ENCODE peak calls at places on chromosome 9, in nine cellular contexts. K is suprapubic skin, I is fibroblast of pulmonary artery, F is HFFc6, E is HepG2, S is hepatocyte, L is heart left ventricle, G is epithelial cell of esophagus, P is left lung. A is an unnamed sample.

GRCh38 chr9:13116292-13116691 is 163.2 kb downstream of the MPDZ start:
- DNase-seq in P (no peak), K (no peak), F (no peak), E (no peak), L (no peak), S (no peak), G (no peak), I (no peak), A (no peak)

GRCh38 chr9:1732670-1733069 is 282.5 kb upstream of the SMARCA2 start:
- DNase-seq in G (peak; percentile 41), E (no peak), S (no peak), F (no peak), P (no peak), K (no peak), I (no peak), L (no peak), A (no peak)

GRCh38 chr9:105148328-105149006 is 96.0 kb upstream of the SLC44A1 start:
- DNase-seq in I (no peak), G (no peak), F (no peak), E (no peak), P (no peak), K (no peak), L (no peak), S (no peak), A (no peak)

GRCh38 chr9:93599571-93600403 is 23.4 kb downstream of the PHF2 start:
- DNase-seq in F (no peak), I (no peak), G (no peak), K (peak; percentile 70), P (no peak), S (peak; percentile 31), L (no peak), E (no peak), A (no peak)

GRCh38 chr9:76567086-76567485 is 108.1 kb downstream of the GCNT1 start:
- DNase-seq in P (no peak), G (no peak), K (no peak), F (peak; percentile 23), I (no peak), S (no peak), L (no peak), E (no peak), A (no peak)

GRCh38 chr9:125295642-125296041 is 34.0 kb downstream of the GAPVD1 start:
- DNase-seq in L (no peak), P (no peak), E (no peak), K (no peak), I (no peak), F (no peak), S (no peak), G (no peak), A (no peak)

GRCh38 chr9:2389404-2389803 is 232.2 kb upstream of the VLDLR start:
- DNase-seq in G (no peak), S (no peak), F (no peak), I (no peak), K (no peak), E (no peak), P (no peak), L (no peak), A (no peak)

GRCh38 chr9:89174291-89174690 is 4.3 kb downstream of the SHC3 start:
- DNase-seq in L (no peak), K (no peak), E (no peak), P (no peak), F (no peak), G (no peak), S (no peak), I (no peak), A (no peak)

GRCh38 chr9:77714077-77714549 is 66.0 kb upstream of the GNA14 start:
- DNase-seq in E (no peak), P (no peak), K (no peak), G (no peak), L (no peak), S (peak; percentile 14), I (no peak), F (no peak), A (no peak)

GRCh38 chr9:86733929-86734328 is 213.4 kb downstream of the GAS1 start:
- DNase-seq in K (no peak), S (no peak), E (no peak), P (no peak), G (no peak), L (no peak), F (no peak), I (no peak), A (no peak)

GRCh38 chr9:124835026-124835501 is 18.2 kb upstream of the WDR38 start:
- DNase-seq in F (peak; percentile 50), K (no peak), P (no peak), L (peak; percentile 91), G (peak; percentile 76), I (peak; percentile 94), S (peak; percentile 92), E (peak; percentile 36), A (no peak)

GRCh38 chr9:126700903-126701819 is 87.4 kb downstream of the LMX1B start:
- DNase-seq in I (no peak), E (no peak), P (no peak), K (no peak), L (no peak), S (no peak), F (no peak), G (no peak), A (no peak)

GRCh38 chr9:71032779-71033178 is 88.6 kb downstream of the TRPM3 start:
- DNase-seq in K (no peak), L (no peak), P (no peak), S (no peak), G (no peak), F (no peak), E (no peak), I (no peak), A (no peak)

GRCh38 chr9:89536145-89536574 is 38.2 kb upstream of the SEMA4D start:
- DNase-seq in I (no peak), F (no peak), E (no peak), S (no peak), K (no peak), P (no peak), G (no peak), L (no peak), A (no peak)

GRCh38 chr9:120221844-120222243 is 358.1 kb downstream of the CDK5RAP2 start:
- DNase-seq in G (no peak), E (no peak), K (no peak), S (no peak), F (no peak), L (no peak), P (no peak), I (no peak), A (no peak)

GRCh38 chr9:121654497-121655140 is 3.2 kb downstream of the DAB2IP start:
- DNase-seq in K (no peak), E (no peak), G (no peak), I (no peak), L (no peak), S (no peak), P (peak; percentile 8), F (no peak), A (no peak)

GRCh38 chr9:121651014-121651294 is 480 bp upstream of the DAB2IP start:
- DNase-seq in E (no peak), P (no peak), S (no peak), K (no peak), G (no peak), I (no peak), F (no peak), L (no peak), A (no peak)

GRCh38 chr9:121652037-121652837 is 803 bp downstream of the DAB2IP start:
- DNase-seq in K (no peak), L (no peak), E (no peak), F (no peak), I (no peak), S (peak; percentile 52), P (no peak), G (no peak), A (no peak)

GRCh38 chr9:121651295-121652036 is at the start of gene DAB2IP:
- DNase-seq in I (peak; percentile 22), G (peak; percentile 11), P (peak; percentile 56), E (no peak), F (no peak), K (no peak), L (peak; percentile 80), S (peak; percentile 90), A (peak; percentile 72)

GRCh38 chr9:121652838-121653231 is 1.4 kb downstream of the DAB2IP start:
- DNase-seq in F (no peak), K (no peak), I (no peak), G (no peak), P (no peak), E (no peak), S (no peak), L (no peak), A (no peak)
- TF ChIP-seq CTCF in F (no peak), K (no peak), I (no peak), G (no peak), P (no peak), E (no peak), S (no peak), L (no peak), A (no peak)

GRCh38 chr9:121735065-121735791 is 83.8 kb downstream of the DAB2IP start:
- DNase-seq in I (peak; percentile 63), S (peak; percentile 50), K (no peak), L (no peak), G (peak; percentile 54), F (peak; percentile 62), E (peak; percentile 62), P (no peak), A (no peak)
- TF ChIP-seq CTCF in I (peak; percentile 71), S (peak; percentile 35), K (peak; percentile 21), L (peak; percentile 53), G (peak; percentile 59), F (peak; percentile 75), E (peak; percentile 82), P (no peak), A (peak; percentile 43)

GRCh38 chr9:131837316-131837715 is 97.4 kb upstream of the RAPGEF1 start:
- DNase-seq in P (no peak), S (peak; percentile 25), K (no peak), G (peak; percentile 4), E (peak; percentile 7), F (no peak), I (no peak), L (peak; percentile 68), A (no peak)
- TF ChIP-seq CTCF in P (no peak), S (peak; percentile 27), K (no peak), G (no peak), E (peak; percentile 71), F (no peak), I (no peak), L (peak; percentile 51), A (peak; percentile 14)

GRCh38 chr9:34254141-34254913 is 74.7 kb downstream of the KIF24 start:
- DNase-seq in L (peak; percentile 64), F (peak; percentile 84), I (peak; percentile 65), G (peak; percentile 97), S (peak; percentile 37), K (no peak), P (no peak), E (no peak), A (no peak)

GRCh38 chr9:34252670-34253459 is 74.0 kb downstream of the UBAP1 start:
- DNase-seq in L (no peak), P (peak; percentile 55), E (peak; percentile 50), F (peak; percentile 56), K (peak; percentile 89), G (peak; percentile 65), I (peak; percentile 65), S (peak; percentile 77), A (peak; percentile 74)

GRCh38 chr9:34254966-34255825 is 73.9 kb downstream of the KIF24 start:
- DNase-seq in L (no peak), K (no peak), I (peak; percentile 30), E (no peak), P (no peak), S (no peak), F (peak; percentile 39), G (no peak), A (no peak)

GRCh38 chr9:34252016-34252415 is 73.2 kb downstream of the UBAP1 start:
- DNase-seq in E (no peak), I (peak; percentile 44), F (no peak), P (no peak), L (no peak), S (no peak), G (no peak), K (no peak), A (no peak)

GRCh38 chr9:34253460-34253837 is 74.6 kb downstream of the UBAP1 start:
- DNase-seq in F (peak; percentile 51), G (peak; percentile 46), I (peak; percentile 69), E (no peak), P (no peak), S (peak; percentile 24), L (peak; percentile 68), K (no peak), A (no peak)
- TF ChIP-seq CTCF in F (no peak), G (peak; percentile 62), I (peak; percentile 55), E (peak; percentile 48), P (no peak), S (no peak), L (peak; percentile 28), K (no peak), A (no peak)